ENCODE peak calls at places on chromosomes 13 and 19, in eight cellular contexts. F is H1, U is cardiac fibroblast, O is fibroblast of mammary gland, V is AG04450, B is cardiac muscle cell, C is upper lobe of right lung, Y is foreskin fibroblast. T is an unnamed sample.

GRCh38 chr13:39900106-39900750 is 244.8 kb downstream of the COG6 start:
- DNase-seq in F (no peak), U (peak), O (no peak), V (peak), B (no peak), C (no peak), Y (no peak), T (no peak)

GRCh38 chr19:32570081-32570785 is 10.8 kb upstream of the PDCD5 start:
- DNase-seq in F (peak), U (peak), O (peak), V (peak), B (peak), C (no peak), Y (peak), T (peak)

GRCh38 chr13:35887028-35887666 is 244.0 kb downstream of the DCLK1 start:
- DNase-seq in F (peak), U (no peak), O (no peak), V (no peak), B (no peak), C (no peak), Y (no peak), T (no peak)

GRCh38 chr13:35478384-35479222 is 2.1 kb upstream of the MAB21L1 start:
- DNase-seq in F (peak), U (no peak), O (no peak), V (no peak), B (peak), C (no peak), Y (peak), T (no peak)

GRCh38 chr13:21717817-21718216 is 46.9 kb downstream of the FGF9 start:
- DNase-seq in F (no peak), U (no peak), O (no peak), V (no peak), B (no peak), C (no peak), Y (no peak), T (no peak)

GRCh38 chr13:40101708-40102359 is 446.4 kb downstream of the COG6 start:
- DNase-seq in F (no peak), U (no peak), O (no peak), V (no peak), B (no peak), C (no peak), Y (no peak), T (no peak)

GRCh38 chr13:24746618-24747247 is 17.2 kb upstream of the RNF17 start:
- DNase-seq in F (peak), U (no peak), O (no peak), V (no peak), B (peak), C (no peak), Y (no peak), T (no peak)

GRCh38 chr19:28258794-28259193 is 954.2 kb downstream of the UQCRFS1 start:
- DNase-seq in F (no peak), U (no peak), O (no peak), V (no peak), B (no peak), C (no peak), Y (no peak), T (no peak)

GRCh38 chr19:39474139-39474620 is 6.5 kb upstream of the TIMM50 start:
- DNase-seq in F (peak), U (peak), O (peak), V (no peak), B (peak), C (peak), Y (no peak), T (no peak)

GRCh38 chr13:29513981-29514719 is 81.3 kb downstream of the SLC7A1 start:
- DNase-seq in F (no peak), U (no peak), O (no peak), V (no peak), B (peak), C (peak), Y (peak), T (no peak)

GRCh38 chr13:95341441-95341840 is 40.2 kb upstream of the ABCC4 start:
- DNase-seq in F (no peak), U (peak), O (no peak), V (no peak), B (no peak), C (no peak), Y (no peak), T (no peak)

GRCh38 chr13:73945871-73946270 is 188.3 kb downstream of the KLF12 start:
- DNase-seq in F (no peak), U (peak), O (peak), V (no peak), B (peak), C (no peak), Y (no peak), T (no peak)

GRCh38 chr13:68872338-68872737 is 1235.3 kb upstream of the ATXN8OS start:
- DNase-seq in F (no peak), U (no peak), O (no peak), V (no peak), B (no peak), C (no peak), Y (no peak), T (no peak)

GRCh38 chr19:34193439-34193838 is 21.1 kb downstream of the LSM14A start:
- DNase-seq in F (no peak), U (no peak), O (no peak), V (no peak), B (no peak), C (no peak), Y (no peak), T (no peak)

GRCh38 chr19:27894906-27895754 is 1317.8 kb downstream of the UQCRFS1 start:
- DNase-seq in F (no peak), U (no peak), O (no peak), V (no peak), B (no peak), C (no peak), Y (no peak), T (no peak)

GRCh38 chr13:87810391-87810801 is 139.2 kb downstream of the SLITRK5 start:
- DNase-seq in F (peak), U (no peak), O (peak), V (no peak), B (peak), C (peak), Y (no peak), T (no peak)

GRCh38 chr13:23599083-23599925 is 29.1 kb downstream of the TNFRSF19 start:
- DNase-seq in F (no peak), U (no peak), O (no peak), V (no peak), B (no peak), C (no peak), Y (no peak), T (no peak)
- H3K4me3 ChIP-seq in F (no peak), U (no peak), O (no peak), V (no peak), B (no peak), C (no peak), Y (no peak), T (no peak)

GRCh38 chr19:38252385-38252784 is 3.8 kb downstream of the PPP1R14A start:
- DNase-seq in F (no peak), U (no peak), O (no peak), V (no peak), B (no peak), C (no peak), Y (no peak), T (no peak)

GRCh38 chr19:38252935-38253691 is 3.1 kb downstream of the PPP1R14A start:
- DNase-seq in F (no peak), U (no peak), O (no peak), V (no peak), B (peak), C (no peak), Y (no peak), T (no peak)

GRCh38 chr19:38255759-38256052 is 468 bp downstream of the PPP1R14A start:
- DNase-seq in F (no peak), U (no peak), O (no peak), V (no peak), B (peak), C (no peak), Y (no peak), T (no peak)

GRCh38 chr19:38251564-38252051 is 4.6 kb downstream of the PPP1R14A start:
- DNase-seq in F (no peak), U (peak), O (no peak), V (no peak), B (no peak), C (no peak), Y (no peak), T (no peak)

DNA sequence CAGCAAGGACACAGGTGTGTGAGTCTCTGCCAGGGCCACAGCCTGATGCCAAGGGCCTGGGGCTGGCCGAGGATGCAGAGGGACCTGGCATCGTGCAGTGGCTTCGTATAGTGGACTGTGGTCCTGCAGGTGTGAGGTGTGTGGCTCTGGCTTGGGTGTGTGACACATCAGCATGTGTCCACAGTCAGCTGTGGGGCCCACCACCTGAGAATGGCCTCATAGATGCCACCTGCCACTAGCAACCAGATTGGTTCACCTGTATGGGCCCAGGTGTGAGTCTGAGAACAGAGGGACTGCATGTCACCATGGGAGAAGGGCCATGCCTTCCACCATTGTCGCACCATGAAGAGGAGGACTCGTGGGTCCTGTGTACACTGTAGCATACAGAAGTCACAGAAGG is 2.4 kb downstream of the PPP1R14A start:
- DNase-seq in F (no peak), U (no peak), O (no peak), V (no peak), B (no peak), C (no peak), Y (no peak), T (no peak)
- TF ChIP-seq CTCF in F (no peak), U (no peak), O (no peak), V (no peak), B (no peak), C (no peak), Y (no peak), T (no peak)

GRCh38 chr19:2352121-2352520 is 7.9 kb upstream of the TMPRSS9 start:
- DNase-seq in F (no peak), U (no peak), O (no peak), V (no peak), B (no peak), C (no peak), Y (no peak), T (no peak)
- H3K4me3 ChIP-seq in F (no peak), U (no peak), O (no peak), V (no peak), B (no peak), C (no peak), Y (no peak), T (no peak)

GRCh38 chr19:18919086-18919894 is at the start of the genes COPE and DDX49:
- DNase-seq in F (peak), U (peak), O (peak), V (peak), B (peak), C (peak), Y (peak), T (peak)
- TF ChIP-seq CTCF in F (no peak), U (no peak), O (no peak), V (no peak), B (no peak), C (no peak), Y (no peak), T (no peak)

GRCh38 chr13:110867380-110867779 is 47.5 kb downstream of the ANKRD10 start:
- DNase-seq in F (peak), U (no peak), O (no peak), V (no peak), B (no peak), C (no peak), Y (no peak), T (no peak)

GRCh38 chr13:110866491-110867170 is 48.2 kb downstream of the ANKRD10 start:
- DNase-seq in F (peak), U (no peak), O (no peak), V (no peak), B (no peak), C (no peak), Y (no peak), T (no peak)

GRCh38 chr13:110869805-110870706 is 44.8 kb downstream of the ANKRD10 start:
- DNase-seq in F (peak), U (peak), O (peak), V (peak), B (peak), C (peak), Y (peak), T (peak)

GRCh38 chr13:110869231-110869804 is 45.6 kb downstream of the ANKRD10 start:
- DNase-seq in F (no peak), U (no peak), O (peak), V (no peak), B (no peak), C (no peak), Y (no peak), T (no peak)

DNA sequence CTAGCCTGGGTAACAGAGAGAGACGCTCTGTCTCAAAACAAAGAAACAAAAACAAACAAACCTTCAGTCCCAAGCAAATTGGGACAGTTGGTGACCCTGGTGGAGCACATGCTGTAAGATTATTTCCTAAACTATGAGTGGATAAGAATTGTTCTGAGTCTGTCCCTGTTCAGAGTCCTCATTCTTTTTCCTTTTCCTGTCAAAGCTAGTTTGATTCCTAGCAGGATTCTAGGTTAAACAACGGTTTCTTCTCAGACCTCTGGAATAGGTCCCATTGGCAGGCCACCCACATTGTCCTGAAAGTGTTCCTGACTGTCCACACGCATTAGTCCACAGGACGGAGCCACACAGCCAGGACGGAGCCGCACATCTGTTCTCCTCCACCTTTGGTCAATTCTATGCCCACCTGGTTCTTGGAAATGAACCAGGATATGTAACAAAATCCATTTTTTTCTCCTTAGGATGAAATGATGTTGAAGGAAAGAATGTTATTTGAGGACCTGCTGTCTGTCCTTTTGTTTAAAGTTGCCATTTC is 46.2 kb downstream of the ANKRD10 start:
- DNase-seq in F (peak), U (no peak), O (no peak), V (no peak), B (no peak), C (no peak), Y (no peak), T (no peak)
- H3K4me3 ChIP-seq in F (no peak), U (no peak), O (no peak), V (no peak), B (no peak), C (no peak), Y (no peak), T (no peak)

T was measured in AG04449.